ENCODE peak calls at places on chromosome 2, in five cellular contexts. One of them, this sample, is unnamed.

GRCh38 chr2:20424300-20425290 is 22.3 kb upstream of the RHOB start:
- DNase-seq in AG09309: no peak
- DNase-seq in fibroblast of lung: peak
- DNase-seq in BE2C: peak
- DNase-seq in AG04450: peak
- DNase-seq in this sample: no peak

GRCh38 chr2:170690671-170691070 is 24.5 kb upstream of the SP5 start:
- DNase-seq in BE2C: no peak
- DNase-seq in AG09309: no peak
- DNase-seq in AG04450: no peak
- DNase-seq in fibroblast of lung: no peak
- DNase-seq in this sample: no peak

GRCh38 chr2:187174582-187174981 is 273.5 kb downstream of the CALCRL start:
- DNase-seq in fibroblast of lung: no peak
- DNase-seq in AG09309: no peak
- DNase-seq in BE2C: no peak
- DNase-seq in AG04450: no peak
- DNase-seq in this sample: no peak

GRCh38 chr2:168217920-168218319 is 29.5 kb downstream of the STK39 start:
- DNase-seq in BE2C: no peak
- DNase-seq in AG04450: no peak
- DNase-seq in fibroblast of lung: peak
- DNase-seq in AG09309: no peak
- DNase-seq in this sample: no peak

GRCh38 chr2:148680462-148680861 is 35.9 kb downstream of the EPC2 start:
- DNase-seq in AG04450: no peak
- DNase-seq in fibroblast of lung: peak
- DNase-seq in AG09309: no peak
- DNase-seq in BE2C: no peak
- DNase-seq in this sample: no peak

GRCh38 chr2:99971326-99971965 is 170.9 kb downstream of the AFF3 start:
- DNase-seq in AG04450: no peak
- DNase-seq in AG09309: no peak
- DNase-seq in fibroblast of lung: peak
- DNase-seq in BE2C: no peak
- DNase-seq in this sample: no peak

GRCh38 chr2:159946326-159946992 is 116.0 kb downstream of the PLA2R1 start:
- DNase-seq in fibroblast of lung: peak
- DNase-seq in AG09309: peak
- DNase-seq in AG04450: no peak
- DNase-seq in BE2C: no peak
- DNase-seq in this sample: no peak

GRCh38 chr2:53353372-53354111 is 414.1 kb upstream of the CHAC2 start:
- DNase-seq in AG04450: no peak
- DNase-seq in AG09309: no peak
- DNase-seq in BE2C: peak
- DNase-seq in fibroblast of lung: peak
- DNase-seq in this sample: peak

GRCh38 chr2:54522624-54523281 is 66.6 kb downstream of the SPTBN1 start:
- DNase-seq in BE2C: peak
- DNase-seq in fibroblast of lung: peak
- DNase-seq in AG09309: no peak
- DNase-seq in AG04450: no peak
- DNase-seq in this sample: no peak

GRCh38 chr2:38074047-38074774 is 1.7 kb downstream of the CYP1B1 start:
- DNase-seq in fibroblast of lung: peak
- DNase-seq in AG09309: no peak
- DNase-seq in BE2C: no peak
- DNase-seq in AG04450: no peak
- DNase-seq in this sample: no peak
- H3K4me3 ChIP-seq in fibroblast of lung: peak
- H3K4me3 ChIP-seq in AG09309: no peak
- H3K4me3 ChIP-seq in BE2C: no peak
- H3K4me3 ChIP-seq in AG04450: peak
- H3K4me3 ChIP-seq in this sample: peak

GRCh38 chr2:188773075-188773474 is 201.1 kb upstream of the COL3A1 start:
- DNase-seq in AG04450: no peak
- DNase-seq in BE2C: no peak
- DNase-seq in AG09309: no peak
- DNase-seq in fibroblast of lung: peak
- DNase-seq in this sample: peak
- H3K4me3 ChIP-seq in AG04450: no peak
- H3K4me3 ChIP-seq in BE2C: no peak
- H3K4me3 ChIP-seq in AG09309: no peak
- H3K4me3 ChIP-seq in fibroblast of lung: no peak
- H3K4me3 ChIP-seq in this sample: no peak

DNA sequence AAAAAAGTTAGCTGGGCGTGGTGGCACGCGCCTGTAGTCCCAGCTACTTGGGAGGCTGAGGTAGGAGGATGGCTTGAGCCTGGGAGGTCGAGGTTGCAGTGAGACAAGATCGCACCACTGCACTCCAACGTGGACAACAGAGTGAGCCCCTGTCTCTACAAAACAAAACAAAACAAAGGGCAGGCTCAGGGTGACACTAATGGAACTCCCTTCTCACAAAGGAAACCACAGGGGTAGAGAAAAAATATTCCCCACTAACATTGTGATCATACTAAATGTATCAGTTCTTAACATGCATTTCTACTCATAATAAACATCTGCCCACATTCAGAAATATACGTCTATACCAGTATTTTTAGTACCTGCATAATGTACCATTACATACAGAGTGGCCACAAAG is 21.1 kb downstream of the STAM2 start:
- DNase-seq in AG09309: no peak
- DNase-seq in AG04450: no peak
- DNase-seq in fibroblast of lung: no peak
- DNase-seq in BE2C: no peak
- DNase-seq in this sample: no peak
- H3K4me3 ChIP-seq in AG09309: no peak
- H3K4me3 ChIP-seq in AG04450: no peak
- H3K4me3 ChIP-seq in fibroblast of lung: no peak
- H3K4me3 ChIP-seq in BE2C: no peak
- H3K4me3 ChIP-seq in this sample: no peak

DNA sequence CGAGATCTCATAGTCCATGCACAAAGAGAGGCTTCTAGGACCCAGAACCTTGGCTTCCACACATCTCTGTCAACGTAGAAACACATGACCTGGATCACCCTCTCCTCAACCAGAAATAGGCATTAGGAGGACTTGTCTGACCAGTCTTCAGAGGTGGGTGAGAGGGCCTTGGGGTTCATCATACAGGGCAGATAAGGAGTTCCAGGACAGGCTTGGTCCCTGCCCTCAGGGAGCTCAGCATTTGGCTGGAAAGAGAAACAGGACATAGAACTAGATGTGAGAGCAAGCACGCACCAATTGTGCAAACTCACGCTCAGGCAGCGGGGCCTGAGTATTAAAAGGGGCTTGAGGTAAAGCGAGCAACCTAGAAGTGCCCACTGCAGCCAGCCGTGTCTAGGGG is 28.6 kb upstream of the NOTO start:
- DNase-seq in AG09309: no peak
- DNase-seq in AG04450: no peak
- DNase-seq in fibroblast of lung: no peak
- DNase-seq in BE2C: no peak
- DNase-seq in this sample: no peak
- H3K4me3 ChIP-seq in AG09309: no peak
- H3K4me3 ChIP-seq in AG04450: no peak
- H3K4me3 ChIP-seq in fibroblast of lung: no peak
- H3K4me3 ChIP-seq in BE2C: no peak
- H3K4me3 ChIP-seq in this sample: no peak

DNA sequence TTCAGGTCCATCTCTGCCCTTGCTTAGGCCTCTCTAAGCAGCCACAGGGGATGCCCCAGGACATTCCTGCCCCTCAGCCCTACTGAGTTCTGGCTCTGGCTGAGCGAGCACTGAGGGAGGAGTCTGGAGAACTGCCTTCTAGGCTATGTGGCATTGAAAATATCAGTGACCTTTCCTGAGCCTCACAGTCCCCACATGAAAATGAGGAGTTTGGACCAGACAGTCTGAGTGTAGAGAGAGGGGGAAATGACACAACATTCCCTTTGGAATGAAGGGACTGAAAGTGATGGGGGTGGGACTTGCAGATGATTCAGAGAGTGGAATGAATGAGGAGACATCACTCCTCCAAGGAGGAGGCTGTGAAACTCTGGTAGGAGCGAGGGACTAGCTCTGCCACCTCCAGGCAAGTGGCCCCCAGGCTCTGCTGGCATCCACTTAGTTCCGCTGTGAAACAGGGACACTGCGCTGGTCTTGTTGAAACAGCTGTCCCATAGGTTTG is 8.0 kb downstream of the TNS1 start:
- DNase-seq in fibroblast of lung: peak
- DNase-seq in AG04450: peak
- DNase-seq in BE2C: no peak
- DNase-seq in AG09309: peak
- DNase-seq in this sample: peak
- H3K4me3 ChIP-seq in fibroblast of lung: no peak
- H3K4me3 ChIP-seq in AG04450: no peak
- H3K4me3 ChIP-seq in BE2C: no peak
- H3K4me3 ChIP-seq in AG09309: no peak
- H3K4me3 ChIP-seq in this sample: no peak

GRCh38 chr2:153455856-153456255 is 22.7 kb downstream of the RPRM start:
- DNase-seq in BE2C: no peak
- DNase-seq in fibroblast of lung: no peak
- DNase-seq in AG09309: no peak
- DNase-seq in AG04450: no peak
- DNase-seq in this sample: no peak
- H3K4me3 ChIP-seq in BE2C: no peak
- H3K4me3 ChIP-seq in fibroblast of lung: no peak
- H3K4me3 ChIP-seq in AG09309: no peak
- H3K4me3 ChIP-seq in AG04450: no peak
- H3K4me3 ChIP-seq in this sample: no peak

GRCh38 chr2:85889648-85890281 is 975 bp upstream of the ST3GAL5 start:
- DNase-seq in AG09309: no peak
- DNase-seq in BE2C: no peak
- DNase-seq in AG04450: no peak
- DNase-seq in fibroblast of lung: no peak
- DNase-seq in this sample: no peak
- H3K4me3 ChIP-seq in AG09309: peak
- H3K4me3 ChIP-seq in BE2C: peak
- H3K4me3 ChIP-seq in AG04450: peak
- H3K4me3 ChIP-seq in fibroblast of lung: peak
- H3K4me3 ChIP-seq in this sample: peak

GRCh38 chr2:114537777-114538176 is 95.3 kb downstream of the DPP10 start:
- DNase-seq in fibroblast of lung: no peak
- DNase-seq in AG04450: no peak
- DNase-seq in BE2C: no peak
- DNase-seq in AG09309: no peak
- DNase-seq in this sample: no peak
- H3K4me3 ChIP-seq in fibroblast of lung: no peak
- H3K4me3 ChIP-seq in AG04450: no peak
- H3K4me3 ChIP-seq in BE2C: no peak
- H3K4me3 ChIP-seq in AG09309: no peak
- H3K4me3 ChIP-seq in this sample: no peak

This sample was measured in skeletal muscle cell.